ENCODE peak calls at places on chromosomes 3 and 15, in five cellular contexts. C, A, U, D and N are unnamed samples. For H3K9me3, the result is how much of the 10 kb centered on the place peaks cover.

GRCh38 chr3:190562866-190563525 is 49.1 kb downstream of the IL1RAP start:
- DNase-seq in C (no peak), A (no peak), U (no peak), D (no peak), N (no peak)

GRCh38 chr15:38745136-38745535 is 180.5 kb upstream of the RASGRP1 start:
- DNase-seq in C (no peak), A (no peak), U (no peak), D (no peak), N (no peak)

GRCh38 chr3:58079773-58080172 is 71.6 kb downstream of the FLNB start:
- DNase-seq in C (no peak), A (no peak), U (no peak), D (no peak), N (no peak)

GRCh38 chr15:65326109-65326508 is 21.6 kb downstream of the RNU5B-1 start:
- DNase-seq in C (no peak), A (no peak), U (no peak), D (no peak), N (no peak)

GRCh38 chr3:152835311-152836102 is 576 bp downstream of the P2RY1 start:
- DNase-seq in C (peak), A (peak), U (peak), D (no peak), N (no peak)

GRCh38 chr3:31462050-31462569 is 70.6 kb upstream of the STT3B start:
- DNase-seq in C (peak), A (peak), U (no peak), D (no peak), N (no peak)

GRCh38 chr15:67460521-67460920 is 60.4 kb upstream of the C15orf61 start:
- DNase-seq in C (no peak), A (no peak), U (no peak), D (no peak), N (no peak)

GRCh38 chr3:24318668-24319287 is 175.9 kb downstream of the THRB start:
- DNase-seq in C (no peak), A (peak), U (no peak), D (no peak), N (peak)

GRCh38 chr15:89746386-89746974 is 4.6 kb downstream of the MESP1 start:
- DNase-seq in C (no peak), A (no peak), U (no peak), D (no peak), N (no peak)

GRCh38 chr3:180930526-180930925 is 18.1 kb downstream of the FXR1 start:
- DNase-seq in C (no peak), A (no peak), U (no peak), D (no peak), N (no peak)

GRCh38 chr3:186255703-186256331 is 106.2 kb downstream of the DGKG start:
- DNase-seq in C (peak), A (peak), U (no peak), D (no peak), N (no peak)

GRCh38 chr15:40363611-40364010 is 5.6 kb downstream of the DISP2 start:
- DNase-seq in C (no peak), A (no peak), U (no peak), D (no peak), N (no peak)

GRCh38 chr3:133676336-133677118 is 14.8 kb upstream of the TOPBP1 start:
- DNase-seq in C (no peak), A (no peak), U (no peak), D (no peak), N (no peak)

GRCh38 chr15:96264351-96264798 is 66.1 kb upstream of the NR2F2 start:
- DNase-seq in C (peak), A (peak), U (peak), D (no peak), N (no peak)

DNA sequence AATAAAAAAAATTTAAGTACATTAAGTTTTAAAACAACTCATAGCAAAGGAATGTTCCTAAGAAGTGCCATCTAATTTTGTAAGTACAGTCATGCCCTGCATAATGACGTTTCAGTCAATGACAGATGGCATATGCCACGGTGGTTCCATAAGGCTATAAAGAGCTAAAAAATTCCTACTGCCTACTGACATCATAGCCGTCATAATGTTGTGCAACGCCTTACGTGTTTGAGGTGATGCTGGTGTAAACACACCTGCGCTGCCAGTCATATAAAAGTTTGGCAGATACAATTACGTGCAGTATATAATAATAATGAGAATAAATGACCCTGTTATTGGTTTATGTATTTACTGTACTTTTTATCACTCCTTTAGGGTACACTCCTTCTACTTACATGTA is 35.0 kb upstream of the VGLL4 start:
- DNase-seq in C (no peak), A (no peak), U (no peak), D (no peak), N (no peak)
- H3K9me3 ChIP-seq in C (under half), A (under half), U (under half), D (under half), N (under half)

DNA sequence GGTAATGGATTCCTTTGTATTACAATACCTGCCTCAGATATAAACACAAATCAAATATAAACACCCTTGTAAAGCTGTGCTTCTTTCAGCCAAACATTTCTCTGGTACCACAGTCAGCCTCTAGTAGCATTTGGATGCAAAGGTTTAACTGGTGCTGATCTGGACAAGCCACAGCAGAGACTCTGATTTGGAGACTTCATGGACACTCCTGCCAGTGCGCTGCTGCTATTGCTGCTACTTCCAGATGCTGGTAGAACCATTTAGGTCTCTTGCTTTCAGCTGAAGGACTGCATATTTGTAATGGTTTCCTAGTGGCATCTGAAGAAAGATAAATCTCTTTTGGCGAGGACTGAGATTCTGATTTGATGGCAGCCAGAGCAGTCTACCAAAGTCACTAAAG is 36.9 kb downstream of the NCK1 start:
- DNase-seq in C (no peak), A (no peak), U (no peak), D (no peak), N (no peak)
- H3K9me3 ChIP-seq in C (under half), A (under half), U (under half), D (under half), N (under half)

GRCh38 chr15:63792584-63792983 is 41.2 kb downstream of the HERC1 start:
- DNase-seq in C (peak), A (no peak), U (no peak), D (no peak), N (no peak)
- H3K9me3 ChIP-seq in C (under half), A (under half), U (under half), D (under half), N (under half)

GRCh38 chr15:26691249-26691648 is 81.6 kb downstream of the GABRB3 start:
- DNase-seq in C (no peak), A (no peak), U (no peak), D (no peak), N (no peak)

GRCh38 chr15:26686547-26687187 is 86.2 kb downstream of the GABRB3 start:
- DNase-seq in C (no peak), A (no peak), U (no peak), D (no peak), N (no peak)

DNA sequence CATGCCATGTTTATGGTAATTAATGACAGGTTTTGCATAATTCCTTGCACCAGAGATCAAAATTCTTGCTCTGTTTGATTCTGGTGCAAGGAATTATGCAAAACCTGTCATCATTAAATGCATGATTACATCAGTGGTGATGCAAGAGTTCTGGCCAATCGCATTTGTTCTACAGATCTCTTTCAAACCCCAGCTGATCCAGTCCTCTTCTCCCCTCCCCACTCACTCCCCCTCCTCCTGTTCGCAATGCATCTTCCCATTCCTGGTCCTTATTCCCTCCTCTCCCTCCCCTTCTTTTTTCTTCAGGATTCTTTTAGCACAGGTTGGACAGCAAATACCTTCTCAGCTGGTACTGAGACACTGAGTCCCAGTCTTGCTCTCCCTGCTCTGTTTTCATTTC is 82.1 kb downstream of the GABRB3 start:
- DNase-seq in C (no peak), A (no peak), U (no peak), D (no peak), N (no peak)
- H3K9me3 ChIP-seq in C (under half), A (under half), U (under half), D (under half), N (under half)

DNA sequence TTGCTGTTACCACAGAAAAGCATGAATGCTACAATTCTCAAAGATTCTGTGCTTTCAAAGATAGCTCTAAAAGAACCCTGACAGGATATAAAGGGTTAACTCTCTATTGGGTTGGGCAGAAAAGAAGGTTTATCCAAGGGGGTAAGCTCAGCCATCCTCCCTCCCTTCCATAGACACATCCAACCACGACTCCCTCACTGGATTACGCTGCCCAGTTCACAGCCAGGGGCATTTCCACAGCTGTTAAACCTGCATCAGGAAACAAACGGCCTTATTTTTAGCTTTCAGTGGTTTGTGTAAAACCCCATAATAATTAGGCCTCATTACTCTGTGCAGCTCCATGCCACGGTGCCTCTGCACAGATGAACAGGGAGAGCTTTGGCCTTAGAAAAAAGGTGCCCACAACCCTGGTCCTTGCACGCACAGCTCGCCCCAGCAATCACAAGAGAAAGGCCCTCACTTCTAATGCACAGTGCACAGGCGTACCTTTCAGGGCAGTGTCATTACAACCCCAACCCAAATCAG is 110.6 kb downstream of the GABRB3 start:
- DNase-seq in C (no peak), A (no peak), U (no peak), D (no peak), N (no peak)
- H3K9me3 ChIP-seq in C (under half), A (under half), U (under half), D (under half), N (under half)

GRCh38 chr15:22239806-22240180 is 159.5 kb downstream of the OR4M2 start:
- DNase-seq in C (no peak), A (no peak), U (no peak), D (no peak), N (no peak)
- H3K9me3 ChIP-seq in C (under half), A (under half), U (under half), D (half or more), N (under half)

DNA sequence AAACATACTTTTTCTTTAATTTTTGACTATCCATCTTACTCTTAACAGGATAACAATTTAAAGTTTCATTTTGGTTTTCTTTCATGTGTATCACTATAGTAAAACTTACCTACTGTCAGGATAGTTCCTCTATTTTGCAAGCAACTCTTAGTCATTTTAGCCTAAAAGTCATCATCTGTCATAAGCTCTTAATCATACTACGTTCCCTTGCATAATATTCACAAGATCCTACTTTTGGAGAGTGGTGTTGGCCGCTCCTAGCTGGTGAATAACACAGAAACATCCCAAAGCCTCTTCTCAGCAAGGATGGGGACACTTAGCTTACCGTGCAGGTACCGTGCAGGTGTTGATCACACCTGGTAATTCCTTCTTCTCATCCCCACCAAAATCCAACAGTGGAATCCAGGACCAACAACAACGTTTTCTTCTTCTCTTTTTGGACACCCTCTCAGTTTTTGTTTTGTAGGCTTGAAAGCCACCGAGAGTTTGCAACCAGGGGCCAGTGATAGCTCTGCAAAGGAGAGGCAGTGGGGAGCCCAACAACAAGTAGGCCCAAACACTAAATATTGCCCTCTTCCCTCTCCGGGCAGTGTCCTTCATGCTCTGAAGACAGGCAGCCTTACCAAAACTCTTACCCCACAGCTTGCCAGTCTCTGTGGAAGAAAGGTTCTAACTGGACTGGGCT is 431 bp downstream of the FILIP1L start:
- DNase-seq in C (no peak), A (peak), U (no peak), D (no peak), N (no peak)
- H3K9me3 ChIP-seq in C (under half), A (under half), U (under half), D (under half), N (under half)